ENCODE peak calls at places on chromosomes 16 and 17, in eight cellular contexts. One of them, this sample, is unnamed.

GRCh38 chr17:43327834-43328420 is 70.9 kb upstream of the ARL4D start:
- DNase-seq in HCT116: no peak
- DNase-seq in H1: no peak
- DNase-seq in GM12878: no peak
- DNase-seq in A549: no peak
- DNase-seq in K562: no peak
- DNase-seq in endothelial cell of umbilical vein: no peak
- DNase-seq in HepG2: no peak
- DNase-seq in this sample: no peak

GRCh38 chr17:32123782-32124181 is 18.5 kb upstream of the RHOT1 start:
- DNase-seq in HCT116: no peak
- DNase-seq in H1: no peak
- DNase-seq in GM12878: no peak
- DNase-seq in A549: peak
- DNase-seq in K562: no peak
- DNase-seq in endothelial cell of umbilical vein: no peak
- DNase-seq in HepG2: no peak
- DNase-seq in this sample: no peak

GRCh38 chr17:32477220-32477619 is 9.6 kb upstream of the CDK5R1 start:
- DNase-seq in HCT116: no peak
- DNase-seq in H1: no peak
- DNase-seq in GM12878: no peak
- DNase-seq in A549: no peak
- DNase-seq in K562: no peak
- DNase-seq in endothelial cell of umbilical vein: no peak
- DNase-seq in HepG2: no peak
- DNase-seq in this sample: no peak

GRCh38 chr17:1511290-1511689 is 5.1 kb downstream of the INPP5K start:
- DNase-seq in HCT116: no peak
- DNase-seq in H1: no peak
- DNase-seq in GM12878: no peak
- DNase-seq in A549: no peak
- DNase-seq in K562: peak
- DNase-seq in endothelial cell of umbilical vein: peak
- DNase-seq in HepG2: no peak
- DNase-seq in this sample: no peak

GRCh38 chr17:38844261-38844757 is 9.2 kb downstream of the RPL23 start:
- DNase-seq in HCT116: no peak
- DNase-seq in H1: no peak
- DNase-seq in GM12878: no peak
- DNase-seq in A549: no peak
- DNase-seq in K562: peak
- DNase-seq in endothelial cell of umbilical vein: no peak
- DNase-seq in HepG2: peak
- DNase-seq in this sample: peak

GRCh38 chr17:74343526-74344284 is 17.7 kb downstream of the KIF19 start:
- DNase-seq in HCT116: no peak
- DNase-seq in H1: no peak
- DNase-seq in GM12878: no peak
- DNase-seq in A549: no peak
- DNase-seq in K562: no peak
- DNase-seq in endothelial cell of umbilical vein: no peak
- DNase-seq in HepG2: no peak
- DNase-seq in this sample: no peak

GRCh38 chr17:77375917-77376651 is 235.3 kb downstream of the SEC14L1 start:
- DNase-seq in HCT116: no peak
- DNase-seq in H1: no peak
- DNase-seq in GM12878: no peak
- DNase-seq in A549: no peak
- DNase-seq in K562: no peak
- DNase-seq in endothelial cell of umbilical vein: no peak
- DNase-seq in HepG2: no peak
- DNase-seq in this sample: no peak

GRCh38 chr16:74608944-74609343 is 2.0 kb upstream of the GLG1 start:
- DNase-seq in HCT116: no peak
- DNase-seq in H1: no peak
- DNase-seq in GM12878: no peak
- DNase-seq in A549: no peak
- DNase-seq in K562: peak
- DNase-seq in endothelial cell of umbilical vein: no peak
- DNase-seq in HepG2: no peak
- DNase-seq in this sample: peak

GRCh38 chr17:6558932-6559752 is 2.8 kb upstream of the PITPNM3 start:
- DNase-seq in HCT116: no peak
- DNase-seq in H1: no peak
- DNase-seq in GM12878: no peak
- DNase-seq in A549: no peak
- DNase-seq in K562: no peak
- DNase-seq in endothelial cell of umbilical vein: peak
- DNase-seq in HepG2: no peak
- DNase-seq in this sample: no peak

GRCh38 chr16:86355538-86355937 is 154.8 kb upstream of the FOXF1 start:
- DNase-seq in HCT116: peak
- DNase-seq in H1: no peak
- DNase-seq in GM12878: no peak
- DNase-seq in A549: no peak
- DNase-seq in K562: no peak
- DNase-seq in endothelial cell of umbilical vein: no peak
- DNase-seq in HepG2: no peak
- DNase-seq in this sample: no peak

GRCh38 chr16:23905027-23905426 is 69.2 kb downstream of the PRKCB start:
- DNase-seq in HCT116: no peak
- DNase-seq in H1: no peak
- DNase-seq in GM12878: no peak
- DNase-seq in A549: peak
- DNase-seq in K562: no peak
- DNase-seq in endothelial cell of umbilical vein: peak
- DNase-seq in HepG2: no peak
- DNase-seq in this sample: no peak

GRCh38 chr16:27226976-27227705 is 23.8 kb downstream of the KDM8 start:
- DNase-seq in HCT116: no peak
- DNase-seq in H1: no peak
- DNase-seq in GM12878: no peak
- DNase-seq in A549: no peak
- DNase-seq in K562: no peak
- DNase-seq in endothelial cell of umbilical vein: no peak
- DNase-seq in HepG2: no peak
- DNase-seq in this sample: no peak

GRCh38 chr17:27461192-27461859 is 5.1 kb downstream of the KSR1 start:
- DNase-seq in HCT116: no peak
- DNase-seq in H1: no peak
- DNase-seq in GM12878: no peak
- DNase-seq in A549: no peak
- DNase-seq in K562: peak
- DNase-seq in endothelial cell of umbilical vein: no peak
- DNase-seq in HepG2: no peak
- DNase-seq in this sample: no peak

GRCh38 chr17:1031711-1032110 is 34.8 kb downstream of the TIMM22 start:
- DNase-seq in HCT116: no peak
- DNase-seq in H1: peak
- DNase-seq in GM12878: no peak
- DNase-seq in A549: no peak
- DNase-seq in K562: no peak
- DNase-seq in endothelial cell of umbilical vein: no peak
- DNase-seq in HepG2: no peak
- DNase-seq in this sample: no peak

GRCh38 chr17:2405247-2405926 is 4.5 kb upstream of the MNT start:
- DNase-seq in HCT116: no peak
- DNase-seq in H1: no peak
- DNase-seq in GM12878: no peak
- DNase-seq in A549: peak
- DNase-seq in K562: no peak
- DNase-seq in endothelial cell of umbilical vein: peak
- DNase-seq in HepG2: no peak
- DNase-seq in this sample: peak

GRCh38 chr17:50199651-50200446 is 1.6 kb downstream of the COL1A1 start:
- DNase-seq in HCT116: peak
- DNase-seq in H1: peak
- DNase-seq in GM12878: no peak
- DNase-seq in A549: peak
- DNase-seq in K562: peak
- DNase-seq in endothelial cell of umbilical vein: peak
- DNase-seq in HepG2: peak
- DNase-seq in this sample: peak

GRCh38 chr17:72660274-72661092 is 432.0 kb downstream of the SLC39A11 start:
- DNase-seq in HCT116: no peak
- DNase-seq in H1: no peak
- DNase-seq in GM12878: no peak
- DNase-seq in A549: no peak
- DNase-seq in K562: no peak
- DNase-seq in endothelial cell of umbilical vein: no peak
- DNase-seq in HepG2: no peak
- DNase-seq in this sample: no peak

GRCh38 chr17:72659811-72660210 is 432.7 kb downstream of the SLC39A11 start:
- DNase-seq in HCT116: no peak
- DNase-seq in H1: no peak
- DNase-seq in GM12878: no peak
- DNase-seq in A549: no peak
- DNase-seq in K562: no peak
- DNase-seq in endothelial cell of umbilical vein: no peak
- DNase-seq in HepG2: no peak
- DNase-seq in this sample: no peak

GRCh38 chr17:72657467-72658317 is 434.8 kb downstream of the SLC39A11 start:
- DNase-seq in HCT116: no peak
- DNase-seq in H1: no peak
- DNase-seq in GM12878: no peak
- DNase-seq in A549: peak
- DNase-seq in K562: no peak
- DNase-seq in endothelial cell of umbilical vein: no peak
- DNase-seq in HepG2: peak
- DNase-seq in this sample: no peak

GRCh38 chr17:72656114-72656763 is 436.2 kb downstream of the SLC39A11 start:
- DNase-seq in HCT116: no peak
- DNase-seq in H1: no peak
- DNase-seq in GM12878: no peak
- DNase-seq in A549: no peak
- DNase-seq in K562: no peak
- DNase-seq in endothelial cell of umbilical vein: no peak
- DNase-seq in HepG2: no peak
- DNase-seq in this sample: no peak

DNA sequence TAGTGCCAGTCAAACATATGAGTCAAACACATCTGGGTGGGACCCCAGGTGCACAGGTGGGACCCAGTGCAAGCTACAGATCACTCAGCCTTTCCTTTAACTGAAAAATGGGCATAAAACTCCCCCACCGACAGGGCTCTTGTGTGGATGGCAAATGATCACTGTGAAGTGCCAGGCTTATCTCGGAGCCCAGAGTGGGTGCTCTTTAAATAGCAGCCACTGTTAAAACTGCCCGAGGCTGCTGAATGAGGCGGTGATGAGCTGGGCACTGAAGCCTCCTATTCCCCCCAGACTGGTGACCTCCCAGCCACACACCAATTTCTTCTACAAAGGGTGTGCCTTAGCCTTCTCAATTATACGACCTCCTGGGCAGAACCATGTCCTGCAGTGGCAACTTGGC is 433.8 kb downstream of the SLC39A11 start:
- DNase-seq in HCT116: no peak
- DNase-seq in H1: no peak
- DNase-seq in GM12878: no peak
- DNase-seq in A549: no peak
- DNase-seq in K562: no peak
- DNase-seq in endothelial cell of umbilical vein: no peak
- DNase-seq in HepG2: no peak
- DNase-seq in this sample: no peak
- TF ChIP-seq MAX in HCT116: no peak
- TF ChIP-seq MAX in H1: no peak
- TF ChIP-seq MAX in GM12878: no peak
- TF ChIP-seq MAX in A549: no peak
- TF ChIP-seq MAX in K562: no peak
- TF ChIP-seq MAX in endothelial cell of umbilical vein: no peak
- TF ChIP-seq MAX in HepG2: no peak
- TF ChIP-seq MAX in this sample: no peak

DNA sequence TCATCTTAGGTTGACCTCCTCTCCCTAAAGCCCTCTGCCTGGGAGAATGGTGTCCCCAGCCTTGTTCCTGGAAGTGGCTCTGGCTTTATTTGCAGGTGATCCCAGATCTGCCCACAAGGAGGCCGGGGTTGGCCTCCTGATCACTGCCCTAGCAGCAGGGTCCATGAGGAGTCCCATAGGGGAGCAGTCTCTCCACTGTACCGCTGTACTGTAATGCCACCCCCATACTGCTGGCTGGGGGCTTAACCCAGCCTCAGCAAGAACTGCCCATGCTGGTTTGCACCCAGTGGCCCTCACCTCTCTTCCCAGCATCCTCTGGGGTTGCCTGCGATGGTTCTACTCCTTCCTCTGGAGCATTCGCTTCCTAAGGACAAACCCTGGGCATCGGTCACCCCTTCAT is 39.1 kb downstream of the PSME3IP1 start:
- DNase-seq in HCT116: no peak
- DNase-seq in H1: peak
- DNase-seq in GM12878: no peak
- DNase-seq in A549: peak
- DNase-seq in K562: peak
- DNase-seq in endothelial cell of umbilical vein: no peak
- DNase-seq in HepG2: peak
- DNase-seq in this sample: peak
- TF ChIP-seq CTCF in HCT116: peak
- TF ChIP-seq CTCF in H1: peak
- TF ChIP-seq CTCF in GM12878: peak
- TF ChIP-seq CTCF in A549: no peak
- TF ChIP-seq CTCF in K562: peak
- TF ChIP-seq CTCF in endothelial cell of umbilical vein: peak
- TF ChIP-seq CTCF in HepG2: peak
- TF ChIP-seq CTCF in this sample: peak

DNA sequence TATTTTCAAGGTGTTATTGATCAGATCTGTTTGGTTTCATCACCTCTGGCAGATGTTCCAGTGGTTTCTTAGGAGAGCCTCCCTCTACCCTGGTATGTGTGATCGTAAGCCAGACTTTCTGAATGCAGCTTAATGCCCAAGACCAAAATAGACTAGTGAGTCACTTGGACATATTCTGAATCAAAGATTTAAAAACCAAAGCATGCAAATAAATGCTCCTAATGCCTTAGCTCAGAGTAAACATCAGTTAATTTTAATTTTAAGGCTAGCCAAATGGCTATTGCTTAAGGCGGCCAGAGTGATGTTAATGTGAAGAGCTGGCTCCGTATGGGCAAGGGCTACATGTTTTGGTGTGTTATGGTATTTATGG is 59.3 kb downstream of the MAP2K6 start:
- DNase-seq in HCT116: no peak
- DNase-seq in H1: peak
- DNase-seq in GM12878: no peak
- DNase-seq in A549: peak
- DNase-seq in K562: no peak
- DNase-seq in endothelial cell of umbilical vein: no peak
- DNase-seq in HepG2: no peak
- DNase-seq in this sample: no peak
- TF ChIP-seq POLR2A in HCT116: no peak
- TF ChIP-seq POLR2A in H1: no peak
- TF ChIP-seq POLR2A in GM12878: no peak
- TF ChIP-seq POLR2A in A549: no peak
- TF ChIP-seq POLR2A in K562: no peak
- TF ChIP-seq POLR2A in endothelial cell of umbilical vein: no peak
- TF ChIP-seq POLR2A in HepG2: no peak
- TF ChIP-seq POLR2A in this sample: no peak

GRCh38 chr16:67555795-67556212 is 6.5 kb upstream of the CTCF start:
- DNase-seq in HCT116: peak
- DNase-seq in H1: no peak
- DNase-seq in GM12878: no peak
- DNase-seq in A549: no peak
- DNase-seq in K562: no peak
- DNase-seq in endothelial cell of umbilical vein: peak
- DNase-seq in HepG2: no peak
- DNase-seq in this sample: peak
- TF ChIP-seq MAX in HCT116: peak
- TF ChIP-seq MAX in H1: no peak
- TF ChIP-seq MAX in GM12878: no peak
- TF ChIP-seq MAX in A549: no peak
- TF ChIP-seq MAX in K562: no peak
- TF ChIP-seq MAX in endothelial cell of umbilical vein: no peak
- TF ChIP-seq MAX in HepG2: no peak
- TF ChIP-seq MAX in this sample: peak

This sample was measured in NB4.